ENCODE peak calls at places on chromosomes 5 and 9, in four cellular contexts. H is GM12878, D is HepG2, A is K562. K is an unnamed sample.

GRCh38 chr5:79936644-79937216 is 54.3 kb downstream of the MTX3 start:
- DNase-seq in H (no peak), A (no peak), D (no peak), K (no peak)

GRCh38 chr5:108561416-108562204 is 179.7 kb upstream of the FBXL17 start:
- DNase-seq in A (no peak), H (no peak), D (no peak), K (no peak)

GRCh38 chr5:124773291-124774001 is 27.0 kb upstream of the ZNF608 start:
- DNase-seq in D (no peak), A (no peak), H (no peak), K (no peak)

GRCh38 chr5:321726-322251 is 275 bp downstream of the AHRR start:
- DNase-seq in D (no peak), H (no peak), A (no peak), K (no peak)

GRCh38 chr5:136082390-136083193 is 50.1 kb upstream of the SMAD5 start:
- DNase-seq in A (peak), H (no peak), D (peak), K (peak)

GRCh38 chr5:176413709-176414191 is 2.6 kb downstream of the CLTB start:
- DNase-seq in H (no peak), D (no peak), A (no peak), K (no peak)

GRCh38 chr5:146334074-146334533 is 4.5 kb upstream of the POU4F3 start:
- DNase-seq in A (no peak), D (no peak), H (no peak), K (peak)

GRCh38 chr5:141986072-141986471 is 17.2 kb downstream of the RNF14 start:
- DNase-seq in H (no peak), A (no peak), D (peak), K (no peak)

GRCh38 chr5:169765176-169765575 is 128.1 kb downstream of the DOCK2 start:
- DNase-seq in D (no peak), A (no peak), H (no peak), K (no peak)

GRCh38 chr5:74122979-74123575 is 497.1 kb downstream of the ARHGEF28 start:
- DNase-seq in A (no peak), D (no peak), H (no peak), K (no peak)
- TF ChIP-seq TCF7 in A (no peak), D (no peak), H (no peak), K (no peak)

GRCh38 chr5:168645195-168645594 is 66.0 kb upstream of the PANK3 start:
- DNase-seq in H (no peak), D (no peak), A (no peak), K (no peak)

GRCh38 chr5:168637793-168638192 is 58.6 kb upstream of the PANK3 start:
- DNase-seq in A (no peak), D (no peak), H (no peak), K (no peak)

GRCh38 chr5:168637281-168637680 is 58.1 kb upstream of the PANK3 start:
- DNase-seq in H (no peak), A (no peak), D (no peak), K (no peak)

GRCh38 chr5:168646335-168646734 is 67.2 kb upstream of the PANK3 start:
- DNase-seq in A (no peak), H (no peak), D (no peak), K (no peak)

GRCh38 chr5:168642019-168642418 is 62.9 kb upstream of the PANK3 start:
- DNase-seq in A (no peak), H (no peak), D (no peak), K (no peak)
- TF ChIP-seq TCF7 in A (no peak), H (no peak), D (no peak), K (no peak)

GRCh38 chr9:89021154-89021803 is 30.0 kb downstream of the S1PR3 start:
- DNase-seq in A (no peak), H (no peak), D (no peak), K (no peak)
- TF ChIP-seq TCF7 in A (no peak), H (no peak), D (no peak), K (no peak)

DNA sequence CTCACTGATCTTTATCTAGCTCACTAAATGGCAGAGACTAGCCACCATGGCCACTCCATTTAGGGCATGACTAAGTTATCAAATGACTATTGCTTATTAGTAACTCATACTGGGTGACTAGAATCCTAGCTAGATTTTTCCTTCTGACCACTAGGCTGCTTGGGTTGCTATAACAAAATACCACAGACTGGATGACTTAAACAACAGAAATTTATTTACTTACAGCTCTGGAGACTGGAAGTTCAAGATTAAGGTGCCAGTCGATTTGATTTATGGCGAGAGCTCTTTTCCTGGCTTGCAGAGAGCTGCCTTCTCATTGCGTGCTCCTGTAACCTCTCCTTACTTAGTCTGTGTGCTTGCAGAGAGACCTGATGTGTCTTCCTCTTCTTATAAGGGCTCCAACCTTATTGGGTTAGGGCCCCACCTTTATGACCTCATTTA is 55.0 kb upstream of the APC start:
- DNase-seq in D (no peak), H (no peak), A (no peak), K (no peak)
- TF ChIP-seq TCF7 in D (no peak), H (no peak), A (no peak), K (no peak)

DNA sequence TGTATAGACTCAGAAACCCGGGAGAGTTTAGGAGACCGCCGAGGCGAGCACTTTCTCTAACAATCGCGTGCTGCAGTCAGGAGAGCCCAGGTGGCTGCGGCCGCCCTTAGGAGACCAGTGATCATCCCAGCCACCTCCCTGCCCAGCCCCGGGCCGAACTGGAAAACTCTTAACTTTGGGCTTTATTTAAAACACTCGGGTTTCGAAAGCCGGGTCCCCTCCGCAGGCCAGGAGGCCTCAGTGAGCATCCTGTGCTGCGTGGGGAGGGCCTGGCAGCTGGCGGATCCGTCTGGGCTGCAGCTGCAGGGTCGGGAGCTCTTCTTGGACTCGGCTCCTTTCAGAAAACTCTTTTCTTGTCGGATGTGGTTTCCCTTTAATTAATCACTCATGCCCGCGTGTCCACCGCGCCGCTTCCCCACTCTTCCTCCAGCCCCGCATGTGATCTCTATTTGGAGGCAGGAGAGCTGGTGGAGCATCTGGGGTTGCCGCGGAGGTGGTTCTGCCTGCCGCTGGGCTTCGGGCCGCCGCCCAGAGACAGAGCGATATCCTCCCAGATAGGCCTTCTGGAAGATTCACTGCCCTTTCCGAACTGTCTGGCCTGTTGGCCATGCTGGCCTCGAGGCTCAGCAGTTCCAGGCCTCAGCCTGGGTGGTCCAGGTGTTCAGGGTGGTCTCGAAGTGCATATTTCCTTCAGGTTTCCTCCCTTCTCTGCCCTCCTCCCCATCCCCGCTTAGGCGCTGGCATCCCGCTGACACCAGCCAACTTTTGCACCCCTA is 59.5 kb downstream of the TMEM174 start:
- DNase-seq in H (no peak), A (no peak), D (no peak), K (peak)
- TF ChIP-seq TCF7 in H (no peak), A (no peak), D (no peak), K (no peak)

DNA sequence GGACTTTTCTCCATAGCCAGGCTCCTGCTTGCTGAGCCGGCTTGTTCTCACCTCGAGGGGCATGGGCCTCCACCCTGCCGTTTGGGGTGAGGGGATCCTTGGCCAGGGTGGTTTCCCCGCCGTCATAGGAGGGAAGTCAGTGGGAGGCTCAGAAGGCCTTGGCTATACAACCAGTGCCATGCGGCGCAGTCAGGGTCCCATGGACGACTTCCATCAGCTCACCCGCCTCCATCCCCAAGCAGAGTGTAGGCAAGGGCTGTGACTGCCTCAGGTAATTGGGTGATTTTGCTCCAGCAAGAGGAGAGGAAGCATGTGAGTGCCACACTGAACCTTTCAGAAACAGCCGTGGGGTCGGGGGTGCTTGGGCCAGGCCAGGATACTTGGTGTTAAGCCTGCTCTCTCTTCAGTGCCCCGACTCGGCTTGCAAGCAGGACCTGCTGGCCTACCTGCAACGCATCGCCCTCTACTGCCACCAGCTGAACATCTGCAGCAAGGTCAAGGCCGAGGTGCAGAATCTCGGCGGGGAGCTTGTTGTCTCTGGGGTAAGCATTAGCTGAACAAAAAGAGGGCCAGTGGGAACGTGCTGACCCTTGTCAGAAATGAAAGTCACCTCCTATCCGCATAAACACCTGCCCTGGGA is 57.2 kb upstream of the LRRTM2 start:
- DNase-seq in A (no peak), H (no peak), D (no peak), K (peak)
- TF ChIP-seq TCF7 in A (no peak), H (no peak), D (no peak), K (no peak)

GRCh38 chr9:112054916-112055315 is 120.2 kb downstream of the SUSD1 start:
- DNase-seq in D (no peak), A (no peak), H (no peak), K (no peak)

GRCh38 chr9:112049834-112050516 is 125.1 kb downstream of the SUSD1 start:
- DNase-seq in D (no peak), H (no peak), A (no peak), K (no peak)

GRCh38 chr9:112050544-112051475 is 124.3 kb downstream of the SUSD1 start:
- DNase-seq in H (no peak), D (peak), A (no peak), K (no peak)

GRCh38 chr9:112048924-112049785 is 125.9 kb downstream of the SUSD1 start:
- DNase-seq in A (no peak), H (no peak), D (no peak), K (no peak)

DNA sequence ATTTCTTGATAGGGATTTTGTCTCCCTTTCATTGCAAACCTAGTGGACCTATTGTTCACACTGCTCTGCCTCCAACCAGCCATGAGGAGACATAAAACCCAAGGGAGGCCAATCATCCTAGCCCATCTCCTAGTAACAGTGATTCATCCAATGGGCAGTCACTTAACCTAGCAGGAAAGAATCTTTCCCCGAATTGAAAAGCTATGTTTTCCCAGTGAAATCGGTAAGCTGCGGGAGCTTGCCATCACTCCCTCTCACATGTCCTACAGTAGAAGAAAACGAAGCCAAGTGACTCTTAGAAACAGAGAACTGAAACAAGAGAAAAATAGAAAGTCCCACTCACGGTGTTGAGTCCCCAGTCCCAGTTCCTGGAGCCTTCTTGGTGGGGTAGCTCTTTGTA is 123.3 kb downstream of the SUSD1 start:
- DNase-seq in D (no peak), A (no peak), H (no peak), K (no peak)
- TF ChIP-seq TCF7 in D (no peak), A (no peak), H (no peak), K (no peak)

GRCh38 chr9:116075191-116075590 is 78.4 kb upstream of the PAPPA start:
- DNase-seq in H (no peak), A (no peak), D (no peak), K (no peak)
- TF ChIP-seq TCF7 in H (no peak), A (no peak), D (no peak), K (no peak)

GRCh38 chr5:113020461-113021273 is 44.1 kb downstream of the DCP2 start:
- DNase-seq in A (no peak), D (peak), H (no peak), K (no peak)
- TF ChIP-seq TCF7 in A (no peak), D (peak), H (no peak), K (no peak)

GRCh38 chr5:87347272-87347671 is 65.5 kb downstream of the CCNH start:
- DNase-seq in D (no peak), H (no peak), A (no peak), K (no peak)

DNA sequence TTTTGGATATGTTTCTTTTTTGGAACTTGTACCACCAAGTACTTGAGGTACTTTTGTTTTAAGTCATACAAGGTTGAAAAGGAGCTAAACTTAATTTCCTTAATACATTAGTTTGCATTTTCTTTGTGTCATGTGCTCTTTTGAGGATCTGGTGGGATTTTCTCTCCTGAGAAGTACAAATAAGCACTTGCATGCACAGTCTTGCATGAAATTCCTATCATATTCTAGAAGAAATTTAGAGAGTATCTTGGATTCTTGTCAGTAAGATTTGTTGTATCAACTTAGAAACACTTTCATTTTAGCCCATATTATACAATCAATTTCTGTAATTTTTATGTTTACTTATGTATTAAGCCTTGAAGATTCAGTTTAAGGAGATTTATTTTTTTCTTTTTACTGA is 64.9 kb downstream of the CCNH start:
- DNase-seq in D (no peak), A (no peak), H (no peak), K (no peak)
- TF ChIP-seq TCF7 in D (no peak), A (no peak), H (no peak), K (no peak)

K was measured in WTC11.